ENCODE peak calls at places on chromosome 14, in six cellular contexts. I is stimulated activated CD8-positive, alpha-beta memory T cell treated with anti-CD3 and anti-CD28 coated beads, Interleukin-7, amount 100 ng/mL, for 1 hour; S is Panc1; X is anterior cingulate cortex; F is HT1080; C is HS-5. L is an unnamed sample.

GRCh38 chr14:76053576-76054369 is 68.2 kb downstream of the IFT43 start:
- DNase-seq in I (no peak), S (no peak), X (no peak), F (no peak), C (no peak), L (no peak)

GRCh38 chr14:49853572-49854375 is 1.2 kb upstream of the NEMF start:
- DNase-seq in I (peak; percentile 43), S (no peak), X (peak; percentile 60), F (peak; percentile 58), C (no peak), L (peak; percentile 90)

GRCh38 chr14:35223927-35224326 is 68.3 kb upstream of the PSMA6 start:
- DNase-seq in I (no peak), S (no peak), X (no peak), F (peak; percentile 7), C (no peak), L (no peak)

GRCh38 chr14:101499080-101499479 is 62.2 kb upstream of the DIO3 start:
- DNase-seq in I (no peak), S (no peak), X (no peak), F (no peak), C (no peak), L (no peak)

GRCh38 chr14:35632276-35633071 is 98.5 kb downstream of the INSM2 start:
- DNase-seq in I (no peak), S (no peak), X (no peak), F (no peak), C (no peak), L (no peak)

GRCh38 chr14:37597538-37598084 is 2.2 kb downstream of the TTC6 start:
- DNase-seq in I (no peak), S (no peak), X (no peak), F (no peak), C (no peak), L (no peak)

GRCh38 chr14:105315211-105315721 is 718 bp downstream of the PACS2 start:
- DNase-seq in I (no peak), S (no peak), X (no peak), F (no peak), C (no peak), L (no peak)

GRCh38 chr14:21103165-21103709 is 2.4 kb downstream of the TMEM253 start:
- DNase-seq in I (no peak), S (no peak), X (no peak), F (no peak), C (no peak), L (no peak)

GRCh38 chr14:21040370-21040925 is 1.7 kb upstream of the RNASE7 start:
- DNase-seq in I (no peak), S (no peak), X (no peak), F (no peak), C (no peak), L (no peak)

GRCh38 chr14:68789798-68790655 is 2.8 kb downstream of the ZFP36L1 start:
- DNase-seq in I (no peak), S (no peak), X (no peak), F (peak; percentile 49), C (no peak), L (no peak)

GRCh38 chr14:94213021-94213420 is 38.9 kb downstream of the PPP4R4 start:
- DNase-seq in I (no peak), S (no peak), X (no peak), F (peak; percentile 86), C (peak; percentile 71), L (peak; percentile 37)

GRCh38 chr14:55707365-55707804 is 127.4 kb downstream of the KTN1 start:
- DNase-seq in I (no peak), S (no peak), X (no peak), F (peak; percentile 44), C (no peak), L (peak; percentile 20)

GRCh38 chr14:24315243-24315806 is 4.0 kb downstream of the LTB4R start:
- DNase-seq in I (no peak), S (no peak), X (no peak), F (no peak), C (no peak), L (no peak)

GRCh38 chr14:92651106-92651792 is 97.2 kb downstream of the LGMN start:
- DNase-seq in I (peak; percentile 58), S (no peak), X (no peak), F (no peak), C (no peak), L (no peak)

GRCh38 chr14:106294324-106294723 is 767.9 kb downstream of the TMEM121 start:
- DNase-seq in I (no peak), S (no peak), X (no peak), F (no peak), C (no peak), L (no peak)

GRCh38 chr14:104428333-104428851 is 151.2 kb upstream of the C14orf180 start:
- DNase-seq in I (no peak), S (no peak), X (no peak), F (no peak), C (no peak), L (no peak)

GRCh38 chr14:92503756-92504491 is 9.7 kb upstream of the RIN3 start:
- DNase-seq in I (no peak), S (peak; percentile 68), X (no peak), F (peak; percentile 95), C (peak; percentile 77), L (peak; percentile 95)

GRCh38 chr14:91063119-91063518 is 2.7 kb upstream of the RPS6KA5 start:
- DNase-seq in I (no peak), S (no peak), X (no peak), F (peak; percentile 69), C (no peak), L (no peak)